ENCODE peak calls at places on chromosome 20, in six cellular contexts. A is lung microvascular endothelial cell; J is SK-N-MC; Q is activated T-helper 1 cell treated with anti-CD3 and anti-CD28 coated beads, Interleukin-2, amount 50 U/mL, for 16 hours; P is AG04450; O is NCI-H524. L is an unnamed sample.

GRCh38 chr20:364905-365794 is 15.4 kb upstream of the TRIB3 start:
- DNase-seq in A (peak), J (no peak), Q (no peak), P (no peak), O (no peak), L (no peak)

GRCh38 chr20:16064991-16065707 is 508.1 kb downstream of the KIF16B start:
- DNase-seq in A (no peak), J (peak), Q (no peak), P (peak), O (no peak), L (no peak)

GRCh38 chr20:24742436-24742835 is 206.6 kb upstream of the CST7 start:
- DNase-seq in A (no peak), J (no peak), Q (no peak), P (no peak), O (no peak), L (no peak)

GRCh38 chr20:53390780-53391179 is 202.9 kb downstream of the ZNF217 start:
- DNase-seq in A (no peak), J (no peak), Q (no peak), P (no peak), O (no peak), L (no peak)

GRCh38 chr20:23541330-23541729 is 27.0 kb downstream of the CST9L start:
- DNase-seq in A (no peak), J (no peak), Q (no peak), P (no peak), O (no peak), L (no peak)

GRCh38 chr20:44526129-44526528 is 4.3 kb upstream of the SERINC3 start:
- DNase-seq in A (peak), J (no peak), Q (no peak), P (no peak), O (no peak), L (no peak)

GRCh38 chr20:19423892-19424620 is 211.6 kb downstream of the SLC24A3 start:
- DNase-seq in A (no peak), J (no peak), Q (no peak), P (no peak), O (no peak), L (no peak)

GRCh38 chr20:19626896-19627295 is 131.2 kb upstream of the RIN2 start:
- DNase-seq in A (peak), J (no peak), Q (no peak), P (no peak), O (no peak), L (no peak)

GRCh38 chr20:32365560-32365959 is 7.4 kb downstream of the ASXL1 start:
- DNase-seq in A (no peak), J (no peak), Q (no peak), P (no peak), O (peak), L (no peak)

GRCh38 chr20:64108731-64109389 is 1.5 kb upstream of the NPBWR2 start:
- DNase-seq in A (no peak), J (no peak), Q (no peak), P (no peak), O (no peak), L (no peak)

GRCh38 chr20:21303872-21304586 is 898 bp downstream of the XRN2 start:
- DNase-seq in A (peak), J (no peak), Q (no peak), P (no peak), O (no peak), L (no peak)

GRCh38 chr20:63746766-63747315 is 7.3 kb downstream of the SLC2A4RG start:
- DNase-seq in A (no peak), J (no peak), Q (no peak), P (no peak), O (no peak), L (no peak)

GRCh38 chr20:54231006-54231405 is 23.1 kb downstream of the PFDN4 start:
- DNase-seq in A (no peak), J (no peak), Q (no peak), P (no peak), O (no peak), L (no peak)

GRCh38 chr20:41482647-41483552 is 116.3 kb upstream of the EMILIN3 start:
- DNase-seq in A (peak), J (no peak), Q (no peak), P (peak), O (no peak), L (peak)

GRCh38 chr20:63005862-63006564 is 751 bp downstream of the BHLHE23 start:
- DNase-seq in A (peak), J (no peak), Q (no peak), P (no peak), O (peak), L (no peak)

GRCh38 chr20:62728781-62729300 is 20.2 kb downstream of the NTSR1 start:
- DNase-seq in A (no peak), J (no peak), Q (no peak), P (no peak), O (no peak), L (no peak)

GRCh38 chr20:2814587-2815051 is at the start of gene C20orf141:
- DNase-seq in A (peak), J (no peak), Q (no peak), P (peak), O (peak), L (peak)

GRCh38 chr20:62501801-62502495 is 26.2 kb upstream of the GATA5 start:
- DNase-seq in A (peak), J (no peak), Q (no peak), P (no peak), O (no peak), L (peak)

GRCh38 chr20:31811198-31811597 is 8.0 kb upstream of the MYLK2 start:
- DNase-seq in A (no peak), J (no peak), Q (no peak), P (no peak), O (no peak), L (no peak)

GRCh38 chr20:35854697-35855434 is 83.1 kb downstream of the PHF20 start:
- DNase-seq in A (no peak), J (no peak), Q (no peak), P (no peak), O (no peak), L (peak)

GRCh38 chr20:46206025-46206424 is 87.9 kb downstream of the CD40 start:
- DNase-seq in A (peak), J (no peak), Q (no peak), P (no peak), O (no peak), L (no peak)

GRCh38 chr20:24766826-24767622 is 182.0 kb upstream of the CST7 start:
- DNase-seq in A (no peak), J (no peak), Q (no peak), P (no peak), O (no peak), L (no peak)

GRCh38 chr20:36573798-36574277 is 441 bp downstream of the TGIF2 start:
- DNase-seq in A (peak), J (no peak), Q (no peak), P (no peak), O (peak), L (no peak)

GRCh38 chr20:50593005-50593335 is 82.8 kb downstream of the PTPN1 start:
- DNase-seq in A (no peak), J (no peak), Q (no peak), P (no peak), O (no peak), L (no peak)

GRCh38 chr20:58224097-58224496 is 4.4 kb downstream of the ANKRD60 start:
- DNase-seq in A (no peak), J (no peak), Q (no peak), P (no peak), O (no peak), L (no peak)

GRCh38 chr20:59670786-59671492 is 66.6 kb downstream of the PHACTR3 start:
- DNase-seq in A (no peak), J (no peak), Q (no peak), P (no peak), O (no peak), L (no peak)

GRCh38 chr20:51636123-51636522 is 93.6 kb upstream of the NFATC2 start:
- DNase-seq in A (peak), J (no peak), Q (no peak), P (no peak), O (no peak), L (no peak)

GRCh38 chr20:42604998-42605970 is 584.4 kb downstream of the PTPRT start:
- DNase-seq in A (no peak), J (no peak), Q (no peak), P (no peak), O (no peak), L (no peak)

GRCh38 chr20:47603260-47603659 is 101.6 kb downstream of the NCOA3 start:
- DNase-seq in A (no peak), J (no peak), Q (no peak), P (no peak), O (no peak), L (no peak)

GRCh38 chr20:41617059-41617921 is 887 bp downstream of the CHD6 start:
- DNase-seq in A (peak), J (no peak), Q (peak), P (no peak), O (peak), L (no peak)

GRCh38 chr20:19047040-19047950 is 165.1 kb upstream of the SLC24A3 start:
- DNase-seq in A (no peak), J (no peak), Q (no peak), P (no peak), O (no peak), L (no peak)

GRCh38 chr20:32077192-32077591 is 25.1 kb downstream of the HCK start:
- DNase-seq in A (no peak), J (no peak), Q (no peak), P (no peak), O (no peak), L (no peak)

GRCh38 chr20:1376453-1377270 is 16.2 kb downstream of the FKBP1A start:
- DNase-seq in A (peak), J (no peak), Q (no peak), P (no peak), O (no peak), L (no peak)

GRCh38 chr20:63037669-63038268 is 31.0 kb upstream of the BHLHE23 start:
- DNase-seq in A (no peak), J (no peak), Q (no peak), P (no peak), O (no peak), L (no peak)

GRCh38 chr20:44467289-44467883 is 8.3 kb upstream of the TTPAL start:
- DNase-seq in A (no peak), J (no peak), Q (no peak), P (no peak), O (no peak), L (no peak)

GRCh38 chr20:63288581-63289251 is 4.3 kb upstream of the COL20A1 start:
- DNase-seq in A (no peak), J (no peak), Q (no peak), P (no peak), O (no peak), L (no peak)

GRCh38 chr20:14729390-14729789 is 392.0 kb upstream of the FLRT3 start:
- DNase-seq in A (no peak), J (no peak), Q (no peak), P (no peak), O (no peak), L (no peak)

L was measured in AG04449.